ENCODE peak calls at places on chromosomes 11 and 22, in nine cellular contexts. K, N, B, O, M, J, G, S and L are unnamed samples.
A peak's percentile ranks its signal among the peaks of the same experiment; 100 is the strongest.

GRCh38 chr11:73152861-73153483 is 10.9 kb upstream of the FCHSD2 start:
- DNase-seq in J (no peak), S (no peak), G (no peak), N (peak; percentile 52), B (peak; percentile 55), K (no peak), O (peak; percentile 16), M (no peak), L (peak; percentile 98)

GRCh38 chr11:38718659-38719058 is 2120.6 kb upstream of the RAG2 start:
- DNase-seq in G (no peak), J (no peak), M (no peak), N (no peak), K (no peak), O (no peak), S (no peak), B (no peak), L (no peak)

GRCh38 chr11:14969922-14970323 is 2.2 kb downstream of the CALCA start:
- DNase-seq in B (peak; percentile 5), N (no peak), K (no peak), O (peak; percentile 37), G (no peak), M (peak; percentile 19), J (peak; percentile 22), S (no peak), L (no peak)

GRCh38 chr11:93741882-93742226 is 382 bp downstream of the C11orf54 start:
- DNase-seq in M (no peak), K (no peak), N (no peak), B (no peak), J (no peak), O (peak; percentile 73), S (no peak), G (no peak), L (no peak)

GRCh38 chr11:109039611-109040010 is 374.7 kb downstream of the DDX10 start:
- DNase-seq in O (no peak), M (no peak), S (no peak), G (no peak), N (no peak), J (no peak), K (no peak), B (no peak), L (no peak)

GRCh38 chr11:35619754-35620640 is 1.7 kb downstream of the FJX1 start:
- DNase-seq in N (no peak), S (no peak), M (peak; percentile 16), J (peak; percentile 24), O (peak; percentile 32), G (peak; percentile 81), K (no peak), B (no peak), L (no peak)

GRCh38 chr11:33912405-33913361 is 20.8 kb upstream of the LMO2 start:
- DNase-seq in K (no peak), G (no peak), J (no peak), M (no peak), B (no peak), S (no peak), N (no peak), O (peak; percentile 83), L (peak; percentile 79)

GRCh38 chr22:19723990-19724827 is 870 bp downstream of the GP1BB start:
- DNase-seq in O (peak; percentile 61), J (no peak), K (peak; percentile 52), S (no peak), G (no peak), N (peak; percentile 22), B (no peak), M (no peak), L (no peak)

GRCh38 chr11:9315078-9315688 is 790 bp upstream of the TMEM41B start:
- DNase-seq in O (no peak), K (no peak), M (no peak), N (peak; percentile 42), B (no peak), S (no peak), J (no peak), G (no peak), L (no peak)

GRCh38 chr11:120394119-120394518 is 57.9 kb downstream of the ARHGEF12 start:
- DNase-seq in S (no peak), O (no peak), N (no peak), M (no peak), G (no peak), B (no peak), K (no peak), J (no peak), L (no peak)

GRCh38 chr11:120674537-120674936 is 163.0 kb downstream of the GRIK4 start:
- DNase-seq in B (no peak), S (no peak), M (no peak), N (no peak), O (no peak), J (no peak), K (no peak), G (no peak), L (no peak)

GRCh38 chr22:19108807-19109197 is 13.4 kb downstream of the DGCR2 start:
- DNase-seq in J (no peak), B (no peak), K (no peak), O (no peak), S (no peak), M (no peak), G (no peak), N (no peak), L (no peak)

GRCh38 chr11:129434641-129435498 is 59.2 kb downstream of the BARX2 start:
- DNase-seq in G (no peak), S (no peak), K (no peak), O (peak; percentile 25), J (no peak), N (no peak), B (no peak), M (no peak), L (no peak)

GRCh38 chr11:47488674-47489394 is 39.9 kb upstream of the RAPSN start:
- DNase-seq in S (no peak), G (no peak), O (no peak), M (no peak), K (no peak), N (no peak), B (no peak), J (no peak), L (no peak)

GRCh38 chr11:90133560-90134145 is 810 bp upstream of the NAALAD2 start:
- DNase-seq in J (no peak), K (no peak), G (no peak), B (no peak), N (no peak), O (no peak), M (no peak), S (no peak), L (no peak)
- H3K4me3 ChIP-seq in J (peak overlapping the region; percentile 67), K (peak overlapping the region; percentile 68), G (peak overlapping the region; percentile 70), B (no peak overlapping the region), N (no peak overlapping the region), O (no peak overlapping the region), M (peak overlapping the region; percentile 71), S (peak overlapping the region; percentile 72), L (no peak overlapping the region)

DNA sequence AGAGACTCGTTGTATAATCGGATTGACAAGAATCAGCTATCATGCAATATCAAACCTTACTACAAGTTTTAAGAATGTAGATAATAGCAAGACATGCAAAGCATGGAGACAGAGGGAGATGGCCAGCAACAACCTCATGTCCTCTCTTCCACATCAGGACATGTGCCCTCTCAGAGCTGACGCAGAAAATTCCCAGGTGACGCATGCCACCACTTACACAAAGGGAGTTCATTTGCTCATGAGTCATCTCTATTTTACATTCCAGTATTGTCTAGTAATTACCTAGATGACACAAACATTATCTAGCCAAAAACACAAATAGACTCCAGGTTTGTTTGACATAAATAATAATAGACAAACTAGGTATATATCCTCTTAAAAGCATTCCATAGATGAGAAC is 38.1 kb upstream of the OPCML start:
- DNase-seq in G (no peak), M (no peak), K (no peak), J (no peak), O (no peak), N (no peak), S (no peak), B (no peak), L (no peak)
- H3K4me3 ChIP-seq in G (no peak overlapping the region), M (no peak overlapping the region), K (no peak overlapping the region), J (no peak overlapping the region), O (no peak overlapping the region), N (no peak overlapping the region), S (no peak overlapping the region), B (no peak overlapping the region), L (no peak overlapping the region)

GRCh38 chr22:36101756-36102155 is 58.8 kb downstream of the APOL3 start:
- DNase-seq in N (no peak), M (no peak), J (no peak), S (no peak), O (no peak), B (no peak), G (no peak), K (no peak), L (no peak)
- H3K4me3 ChIP-seq in N (no peak overlapping the region), M (no peak overlapping the region), J (no peak overlapping the region), S (no peak overlapping the region), O (no peak overlapping the region), B (no peak overlapping the region), G (no peak overlapping the region), K (no peak overlapping the region), L (no peak overlapping the region)

DNA sequence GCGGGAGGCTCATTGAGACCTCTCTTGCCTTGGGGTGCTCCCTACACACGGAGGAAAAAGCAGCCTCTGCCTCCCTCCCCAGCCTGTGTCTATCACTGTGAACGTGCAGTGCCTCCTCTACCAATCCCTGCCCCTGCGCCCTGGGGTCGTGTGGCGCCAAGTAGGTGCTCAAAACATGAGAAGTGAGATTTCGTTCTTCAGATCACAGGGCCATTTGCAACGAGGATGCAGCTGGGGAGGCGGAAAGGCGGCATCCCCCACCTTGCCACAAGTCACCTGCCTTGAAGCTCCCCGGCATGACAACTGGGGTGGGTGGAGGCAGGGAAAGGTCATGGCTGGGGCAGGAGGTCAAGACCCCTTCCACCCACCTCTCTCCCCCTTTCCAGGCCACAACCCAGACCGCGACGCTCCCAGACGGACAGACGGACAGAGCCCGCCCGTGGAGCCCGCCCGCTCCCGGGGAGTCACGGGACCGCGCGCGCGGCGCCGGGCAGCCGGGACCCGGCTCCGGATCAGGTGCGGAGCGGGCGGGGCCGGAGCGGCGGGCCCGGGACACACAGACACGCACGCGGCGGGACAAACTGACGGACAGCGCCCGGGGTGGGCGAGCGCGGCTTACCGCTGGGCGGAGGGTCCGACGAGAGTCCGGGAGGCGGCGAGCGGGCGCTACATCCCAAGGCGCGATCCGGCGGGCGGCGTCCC is 487 bp downstream of the KCNJ4 start:
- DNase-seq in J (no peak), N (peak; percentile 52), S (no peak), B (peak; percentile 39), M (no peak), G (peak; percentile 75), K (no peak), O (no peak), L (no peak)
- H3K4me3 ChIP-seq in J (peak overlapping the region; percentile 62), N (no peak overlapping the region), S (peak overlapping the region; percentile 78), B (no peak overlapping the region), M (peak overlapping the region; percentile 70), G (no peak overlapping the region), K (peak overlapping the region; percentile 30), O (no peak overlapping the region), L (no peak overlapping the region)

GRCh38 chr22:37240941-37241320 is 3.1 kb downstream of the RAC2 start:
- DNase-seq in M (no peak), S (no peak), G (peak; percentile 66), K (no peak), N (peak; percentile 59), J (no peak), B (no peak), O (no peak), L (no peak)
- H3K4me3 ChIP-seq in M (no peak overlapping the region), S (no peak overlapping the region), G (no peak overlapping the region), K (no peak overlapping the region), N (peak overlapping the region; percentile 67), J (no peak overlapping the region), B (peak overlapping the region; percentile 83), O (no peak overlapping the region), L (peak overlapping the region; percentile 98)